ENCODE peak calls at places on chromosomes 4 and X, in six cellular contexts. I, P, U, A, D and G are unnamed samples. For H3K9me3, the result is how much of the 10 kb centered on the place peaks cover.

GRCh38 chr4:170374770-170375169 is 285.0 kb upstream of the AADAT start:
- DNase-seq in U (no peak), I (no peak), D (no peak), P (peak), A (peak), G (no peak)

GRCh38 chr4:140935259-140935658 is 179.1 kb upstream of the TBC1D9 start:
- DNase-seq in D (no peak), P (no peak), A (no peak), I (no peak), U (no peak), G (no peak)

GRCh38 chr4:72031868-72032619 is at the start of gene NPFFR2:
- DNase-seq in U (peak), P (no peak), A (no peak), D (peak), I (peak), G (no peak)

GRCh38 chrX:149518236-149518635 is 13.1 kb upstream of the IDS start:
- DNase-seq in P (no peak), A (no peak), I (no peak), U (no peak), D (no peak), G (no peak)

GRCh38 chr4:186016796-186017195 is 52.2 kb upstream of the TLR3 start:
- DNase-seq in I (no peak), U (no peak), D (no peak), A (no peak), P (no peak), G (no peak)

GRCh38 chr4:158211288-158211687 is 1.0 kb downstream of the TMEM144 start:
- DNase-seq in D (no peak), I (no peak), A (no peak), P (no peak), U (no peak), G (no peak)

GRCh38 chr4:25970241-25970675 is 56.2 kb downstream of the SMIM20 start:
- DNase-seq in P (no peak), A (peak), D (peak), U (peak), I (peak), G (no peak)

GRCh38 chrX:71870337-71871098 is 40.1 kb upstream of the NHSL2 start:
- DNase-seq in U (peak), I (no peak), A (peak), P (peak), D (no peak), G (no peak)

GRCh38 chr4:25723409-25723808 is 67.8 kb downstream of the SLC34A2 start:
- DNase-seq in D (no peak), P (no peak), A (no peak), I (no peak), U (peak), G (no peak)

GRCh38 chrX:56766554-56767412 is 37.7 kb downstream of the NBDY start:
- DNase-seq in D (no peak), A (no peak), I (no peak), P (no peak), U (peak), G (no peak)

DNA sequence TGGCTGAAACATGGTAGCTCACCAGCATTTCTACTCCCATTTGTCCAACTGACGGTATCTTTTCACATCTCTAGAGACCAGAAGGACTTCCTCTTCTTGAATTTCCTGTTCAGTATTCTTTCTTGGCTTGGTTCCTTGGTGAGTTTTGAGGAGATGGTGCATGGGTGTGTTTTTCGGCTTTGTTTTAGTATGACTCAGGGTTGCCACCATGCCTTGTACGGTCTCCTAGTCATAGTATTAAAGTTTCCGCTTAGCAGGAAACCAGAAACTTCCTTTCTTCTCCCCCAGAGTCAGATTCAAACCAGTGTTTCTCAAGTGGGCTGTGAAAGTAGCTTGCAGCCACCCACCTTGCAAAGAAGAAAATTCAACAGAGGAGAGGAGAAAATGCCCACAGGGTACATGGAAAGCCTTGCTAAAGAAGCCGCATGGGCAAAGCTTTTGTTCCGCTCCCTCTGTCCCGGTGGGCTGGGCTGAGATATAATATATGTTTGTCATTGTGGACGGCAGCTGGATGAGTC is 5.7 kb downstream of the CD99 start:
- DNase-seq in U (peak), I (no peak), A (peak), D (no peak), P (no peak), G (peak)
- H3K4me3 ChIP-seq in U (no peak), I (no peak), A (peak), D (peak), P (no peak), G (no peak)

GRCh38 chr4:132417220-132417619 is 731.9 kb upstream of the PCDH10 start:
- DNase-seq in P (no peak), A (peak), I (no peak), U (no peak), D (no peak), G (no peak)
- H3K9me3 ChIP-seq in P (under half), A (half or more), I (under half), U (under half), D (under half), G (under half)

GRCh38 chr4:13527192-13527982 is 16.9 kb downstream of the NKX3-2 start:
- DNase-seq in I (no peak), D (no peak), U (no peak), A (no peak), P (no peak), G (no peak)
- H3K4me3 ChIP-seq in I (no peak), D (no peak), U (no peak), A (no peak), P (peak), G (no peak)

GRCh38 chrX:148470324-148470723 is 30.1 kb upstream of the AFF2 start:
- DNase-seq in I (no peak), P (no peak), U (no peak), D (no peak), A (no peak), G (no peak)

GRCh38 chrX:148466292-148466691 is 34.1 kb upstream of the AFF2 start:
- DNase-seq in D (no peak), I (no peak), A (no peak), P (no peak), U (no peak), G (no peak)
- H3K9me3 ChIP-seq in D (under half), I (under half), A (under half), P (under half), U (under half), G (under half)

DNA sequence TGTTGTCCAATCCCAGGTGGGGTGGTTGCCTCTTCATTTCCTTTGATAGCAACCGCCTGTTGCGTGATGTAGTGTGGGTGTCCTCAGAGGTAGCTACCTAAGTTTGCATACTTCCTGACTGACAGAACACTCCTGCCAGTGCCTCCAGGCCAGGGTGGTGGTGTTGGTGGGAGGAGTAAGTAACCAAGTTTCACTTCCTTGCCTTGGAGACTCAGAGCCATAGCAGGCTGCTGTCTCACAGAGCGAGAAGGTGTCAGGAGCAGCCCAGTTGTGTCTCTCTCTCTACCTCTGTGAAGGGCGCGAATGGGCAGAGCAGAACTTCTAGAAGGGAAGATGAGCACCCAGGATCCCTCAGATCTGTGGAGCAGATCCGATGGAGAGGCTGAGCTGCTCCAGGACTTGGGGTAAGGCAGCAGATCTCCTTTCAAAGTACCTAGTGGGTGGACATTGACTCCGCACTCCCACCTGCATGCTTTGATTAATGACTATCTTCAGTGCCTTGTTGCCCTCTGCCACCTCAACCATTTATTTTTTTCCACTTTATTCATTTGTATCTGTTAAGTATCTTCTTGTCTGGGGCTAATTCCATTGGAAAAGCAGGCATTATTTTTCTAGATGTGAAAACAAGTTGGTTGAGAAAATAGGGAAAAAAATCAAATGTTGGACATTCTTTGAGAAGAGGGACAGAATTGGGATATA is at the start of gene DAPP1:
- DNase-seq in A (peak), P (no peak), U (no peak), I (peak), D (peak), G (peak)
- H3K4me3 ChIP-seq in A (peak), P (no peak), U (no peak), I (peak), D (peak), G (peak)

GRCh38 chr4:91829531-91829930 is 474.2 kb upstream of the GRID2 start:
- DNase-seq in I (no peak), P (no peak), U (peak), D (no peak), A (no peak), G (no peak)
- H3K9me3 ChIP-seq in I (under half), P (under half), U (under half), D (half or more), A (under half), G (under half)